ENCODE peak calls at places on chromosomes 13 and 19, in seven cellular contexts. G is WTC11; D is OCI-LY7; I is left ventricle myocardium superior; B is COR-L47; J is stimulated activated CD4-positive, alpha-beta T cell treated with anti-CD3 and anti-CD28 coated beads, Interleukin-2, amount 100 ng/mL, for 48 hours; V is NCI-H187. N is an unnamed sample.
A peak's percentile ranks its signal among the peaks of the same experiment; 100 is the strongest.

GRCh38 chr19:15154002-15154612 is 46.7 kb downstream of the NOTCH3 start:
- DNase-seq in I (no peak), J (peak; percentile 39), V (no peak), G (peak; percentile 82), B (no peak), D (peak; percentile 55), N (peak; percentile 74)

GRCh38 chr19:3405261-3405653 is 38.9 kb downstream of the NFIC start:
- DNase-seq in V (no peak), D (no peak), I (no peak), J (no peak), B (no peak), G (no peak), N (no peak)

GRCh38 chr19:41691268-41691970 is 3.3 kb upstream of the CEACAM7 start:
- DNase-seq in G (peak; percentile 69), V (no peak), B (no peak), D (no peak), I (no peak), J (peak; percentile 23), N (peak; percentile 23)

GRCh38 chr13:110743687-110744086 is 30.2 kb downstream of the ING1 start:
- DNase-seq in I (no peak), B (no peak), G (no peak), J (no peak), V (no peak), D (no peak), N (no peak)

GRCh38 chr19:8505680-8506401 is 3.4 kb upstream of the PRAM1 start:
- DNase-seq in J (peak; percentile 80), B (peak; percentile 63), D (peak; percentile 83), G (peak; percentile 86), I (peak; percentile 92), V (peak; percentile 7), N (peak; percentile 85)

GRCh38 chr13:111239754-111240670 is 80.4 kb upstream of the TEX29 start:
- DNase-seq in V (no peak), B (no peak), J (no peak), I (no peak), G (no peak), D (no peak), N (no peak)

GRCh38 chr13:100753391-100753790 is 78.8 kb upstream of the TMTC4 start:
- DNase-seq in V (no peak), G (no peak), B (no peak), J (no peak), D (no peak), I (no peak), N (no peak)

GRCh38 chr13:48401480-48401879 is 11.4 kb downstream of the LPAR6 start:
- DNase-seq in B (no peak), D (no peak), G (no peak), J (no peak), V (no peak), I (no peak), N (peak; percentile 79)

GRCh38 chr13:25733696-25734435 is 317.9 kb downstream of the SHISA2 start:
- DNase-seq in V (no peak), G (no peak), D (no peak), J (no peak), B (no peak), I (no peak), N (no peak)

GRCh38 chr19:43504426-43505185 is at the start of gene PHLDB3:
- DNase-seq in D (no peak), B (peak; percentile 64), I (peak; percentile 58), V (no peak), G (peak; percentile 44), J (peak; percentile 39), N (no peak)

GRCh38 chr13:93226065-93226622 is 463 bp upstream of the GPC6 start:
- DNase-seq in I (no peak), V (peak; percentile 90), G (no peak), J (no peak), B (no peak), D (no peak), N (no peak)

GRCh38 chr13:21576424-21576823 is 27.5 kb downstream of the MICU2 start:
- DNase-seq in V (no peak), I (no peak), B (no peak), J (no peak), G (no peak), D (no peak), N (no peak)

GRCh38 chr13:32746474-32746873 is 160.2 kb downstream of the PDS5B start:
- DNase-seq in D (no peak), B (no peak), G (no peak), I (no peak), J (no peak), V (no peak), N (no peak)

GRCh38 chr13:72567566-72567965 is 159.9 kb downstream of the MZT1 start:
- DNase-seq in G (no peak), B (no peak), J (no peak), D (no peak), I (no peak), V (no peak), N (no peak)

GRCh38 chr13:64075543-64076271 is 2660.1 kb upstream of the PCDH20 start:
- DNase-seq in D (no peak), I (no peak), G (no peak), V (peak; percentile 93), B (no peak), J (no peak), N (peak; percentile 95)

GRCh38 chr19:1401138-1401888 is at the start of gene GAMT:
- DNase-seq in B (peak; percentile 46), D (peak; percentile 62), G (peak; percentile 51), V (no peak), I (peak; percentile 82), J (peak; percentile 45), N (peak; percentile 57)

GRCh38 chr13:76993021-76993420 is 1.1 kb downstream of the CLN5 start:
- DNase-seq in I (no peak), B (no peak), J (no peak), G (no peak), D (no peak), V (no peak), N (no peak)

GRCh38 chr19:12872941-12873890 is 8.0 kb downstream of the DNASE2 start:
- DNase-seq in I (peak; percentile 34), G (peak; percentile 89), D (peak; percentile 74), B (no peak), V (peak; percentile 56), J (peak; percentile 44), N (peak; percentile 66)

GRCh38 chr13:109309625-109310363 is 476.6 kb downstream of the IRS2 start:
- DNase-seq in B (peak; percentile 88), D (no peak), J (no peak), V (no peak), I (no peak), G (no peak), N (no peak)

GRCh38 chr13:98906746-98907502 is 70.9 kb downstream of the DOCK9 start:
- DNase-seq in G (no peak), V (no peak), I (no peak), B (no peak), D (no peak), J (no peak), N (no peak)

GRCh38 chr19:14950421-14950820 is 9.1 kb downstream of the OR7C2 start:
- DNase-seq in I (no peak), B (no peak), D (no peak), G (no peak), J (no peak), V (no peak), N (no peak)

GRCh38 chr19:7408251-7408650 is 59.5 kb downstream of the ARHGEF18 start:
- DNase-seq in G (no peak), J (no peak), D (peak; percentile 43), I (no peak), B (no peak), V (no peak), N (no peak)

GRCh38 chr13:32645854-32646253 is 59.6 kb downstream of the PDS5B start:
- DNase-seq in I (no peak), V (no peak), J (peak; percentile 28), B (no peak), G (no peak), D (peak; percentile 47), N (peak; percentile 32)

GRCh38 chr13:42720858-42721219 is 60.5 kb upstream of the FAM216B start:
- DNase-seq in G (no peak), J (no peak), V (no peak), B (no peak), D (no peak), I (no peak), N (no peak)

GRCh38 chr19:14167594-14168138 is 31.3 kb upstream of the ASF1B start:
- DNase-seq in J (no peak), D (no peak), V (no peak), G (no peak), B (no peak), I (no peak), N (no peak)

GRCh38 chr19:5292453-5292842 is 48.2 kb downstream of the PTPRS start:
- DNase-seq in D (peak; percentile 67), I (peak; percentile 75), G (no peak), V (no peak), B (no peak), J (no peak), N (peak; percentile 46)

GRCh38 chr13:92716749-92717148 is 509.9 kb upstream of the GPC6 start:
- DNase-seq in J (no peak), D (no peak), G (no peak), V (no peak), I (no peak), B (no peak), N (no peak)

GRCh38 chr19:55149078-55150003 is at the start of gene TNNT1:
- DNase-seq in V (no peak), G (peak; percentile 67), B (no peak), J (no peak), D (no peak), I (peak; percentile 60), N (no peak)

GRCh38 chr13:40026741-40027140 is 371.3 kb downstream of the COG6 start:
- DNase-seq in V (no peak), D (no peak), G (no peak), B (no peak), I (no peak), J (peak; percentile 40), N (no peak)

GRCh38 chr19:35330475-35330874 is 1.5 kb downstream of the CD22 start:
- DNase-seq in D (peak; percentile 97), B (no peak), V (no peak), G (no peak), J (no peak), I (no peak), N (no peak)

GRCh38 chr13:98014766-98015165 is 61.3 kb downstream of the IPO5 start:
- DNase-seq in B (no peak), G (no peak), I (no peak), V (no peak), J (no peak), D (no peak), N (no peak)

GRCh38 chr19:30857388-30857787 is 485.2 kb downstream of the ZNF536 start:
- DNase-seq in V (no peak), B (no peak), G (peak; percentile 22), D (no peak), J (no peak), I (no peak), N (no peak)

GRCh38 chr13:44974056-44974798 is 15.0 kb downstream of the NUFIP1 start:
- DNase-seq in D (no peak), V (no peak), J (no peak), G (no peak), I (no peak), B (no peak), N (peak; percentile 81)

GRCh38 chr19:42529248-42529764 is 1.0 kb upstream of the CEACAM1 start:
- DNase-seq in B (peak; percentile 34), I (peak; percentile 58), D (peak; percentile 84), G (peak; percentile 80), V (no peak), J (peak; percentile 61), N (peak; percentile 49)

GRCh38 chr19:49020931-49021895 is 2.9 kb downstream of the CGB3 start:
- DNase-seq in D (peak; percentile 54), B (no peak), G (no peak), V (no peak), J (no peak), I (no peak), N (no peak)

GRCh38 chr19:52397310-52398090 is at the start of gene ZNF528:
- DNase-seq in I (peak; percentile 99), D (no peak), V (peak; percentile 49), G (peak; percentile 91), B (peak; percentile 93), J (peak; percentile 94), N (no peak)

GRCh38 chr19:928471-929259 is 2.8 kb downstream of the ARID3A start:
- DNase-seq in V (no peak), I (no peak), B (no peak), G (peak; percentile 55), J (no peak), D (no peak), N (no peak)

GRCh38 chr13:47114030-47114429 is 217.2 kb upstream of the HTR2A start:
- DNase-seq in J (no peak), G (no peak), V (no peak), B (no peak), I (no peak), D (no peak), N (no peak)

N was measured in KBM-7.